ENCODE peak calls at places on chromosomes 13 and 19, in seven cellular contexts. I is CD8-positive, alpha-beta memory T cell; S is HAP-1; Y is brain microvascular endothelial cell; M is left lung; P is astrocyte; R is tibial artery. C is an unnamed sample.

GRCh38 chr19:7819337-7819736 is 10.7 kb upstream of the EVI5L start:
- DNase-seq in Y (no peak), I (no peak), M (no peak), R (no peak), S (no peak), P (no peak), C (no peak)

GRCh38 chr19:31610036-31610435 is 260.8 kb upstream of the TSHZ3 start:
- DNase-seq in S (no peak), M (no peak), R (no peak), P (no peak), Y (no peak), I (no peak), C (no peak)

GRCh38 chr13:60654405-60654804 is 257.4 kb downstream of the TDRD3 start:
- DNase-seq in M (no peak), R (peak; percentile 37), S (peak; percentile 45), I (no peak), P (no peak), Y (peak; percentile 6), C (peak; percentile 34)

GRCh38 chr13:41193919-41194824 is at the start of gene KBTBD7:
- DNase-seq in M (peak; percentile 99), P (peak; percentile 97), S (peak; percentile 87), Y (peak; percentile 98), R (peak; percentile 93), I (peak; percentile 87), C (peak; percentile 96)

GRCh38 chr19:51366999-51367564 is 894 bp upstream of the ETFB start:
- DNase-seq in R (peak; percentile 32), P (no peak), Y (no peak), I (peak; percentile 48), S (no peak), M (peak; percentile 90), C (no peak)

GRCh38 chr13:95206116-95206515 is 95.1 kb downstream of the ABCC4 start:
- DNase-seq in P (no peak), M (no peak), I (no peak), R (no peak), S (no peak), Y (no peak), C (no peak)

GRCh38 chr19:2983351-2984195 is 6.2 kb downstream of the TLE6 start:
- DNase-seq in I (no peak), P (peak; percentile 75), R (peak; percentile 85), Y (no peak), S (peak; percentile 80), M (no peak), C (peak; percentile 18)

GRCh38 chr19:46748325-46749109 is 2.3 kb upstream of the STRN4 start:
- DNase-seq in S (peak; percentile 36), I (peak; percentile 56), P (no peak), R (peak; percentile 78), Y (peak; percentile 55), M (peak; percentile 84), C (peak; percentile 39)

GRCh38 chr13:92103673-92104296 is 705.4 kb downstream of the GPC5 start:
- DNase-seq in P (peak; percentile 45), Y (peak; percentile 40), R (no peak), I (no peak), M (no peak), S (peak; percentile 89), C (no peak)

GRCh38 chr13:97259787-97260641 is 37.9 kb downstream of the MBNL2 start:
- DNase-seq in M (no peak), I (no peak), R (no peak), P (peak; percentile 82), Y (peak; percentile 78), S (no peak), C (no peak)

GRCh38 chr19:54252845-54253244 is 4.2 kb downstream of the LILRB5 start:
- DNase-seq in Y (no peak), P (no peak), S (no peak), R (no peak), I (no peak), M (no peak), C (no peak)

GRCh38 chr19:54253331-54254194 is 3.5 kb downstream of the LILRB5 start:
- DNase-seq in R (no peak), S (no peak), Y (no peak), M (no peak), P (no peak), I (no peak), C (no peak)

GRCh38 chr19:54252243-54252642 is 4.8 kb downstream of the LILRB5 start:
- DNase-seq in M (no peak), P (no peak), S (no peak), Y (no peak), I (no peak), R (no peak), C (no peak)

GRCh38 chr19:54255105-54255775 is 1.8 kb downstream of the LILRB5 start:
- DNase-seq in Y (no peak), I (no peak), S (no peak), P (no peak), R (no peak), M (no peak), C (no peak)

GRCh38 chr19:54254195-54254906 is 2.7 kb downstream of the LILRB5 start:
- DNase-seq in M (no peak), S (no peak), P (no peak), R (no peak), Y (no peak), I (no peak), C (no peak)
- H3K4me3 ChIP-seq in M (no peak overlapping the region), S (no peak overlapping the region), P (no peak overlapping the region), R (no peak overlapping the region), Y (no peak overlapping the region), I (no peak overlapping the region), C (no peak overlapping the region)

DNA sequence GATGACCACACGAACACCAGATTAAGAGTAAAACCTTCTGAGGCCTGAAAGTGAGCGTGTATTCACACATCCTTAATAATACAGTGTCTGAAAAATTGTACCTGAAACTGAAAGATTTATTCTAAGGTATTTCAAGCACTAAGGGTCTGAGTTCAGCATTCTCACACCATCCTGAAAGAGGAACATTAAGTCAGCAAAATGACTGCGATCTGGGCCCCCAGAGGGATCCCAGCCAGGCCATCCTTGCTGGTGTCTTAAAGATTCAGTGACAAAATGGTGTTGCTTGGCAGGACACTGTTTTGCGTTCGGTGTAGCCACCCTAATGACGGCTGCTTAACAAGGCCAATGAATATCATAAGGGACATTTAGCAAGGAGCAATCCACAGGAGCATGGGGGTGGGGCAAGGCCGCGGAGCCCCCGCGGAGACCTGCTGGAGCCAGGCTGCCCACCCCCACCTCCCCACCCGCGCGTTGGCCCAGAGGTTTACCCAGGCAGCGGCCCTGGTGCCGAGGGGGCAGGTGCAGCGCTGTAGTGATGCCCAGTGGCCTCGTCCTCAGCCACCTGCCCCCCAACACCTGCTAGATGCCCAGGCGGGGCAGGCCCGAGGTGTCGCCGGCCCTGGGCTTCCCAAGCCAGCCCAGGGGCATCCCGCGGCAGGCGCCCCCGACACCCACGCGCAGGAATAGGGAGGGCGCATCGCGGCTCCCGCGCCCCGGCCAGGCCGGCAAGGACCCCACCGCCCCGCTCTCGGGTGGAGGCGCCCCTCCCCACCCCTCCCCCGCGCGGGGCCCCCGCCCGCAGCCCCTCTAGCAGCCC is 742 bp downstream of the NALCN start:
- DNase-seq in Y (no peak), R (no peak), P (no peak), I (no peak), S (no peak), M (peak; percentile 56), C (no peak)
- H3K27me3 ChIP-seq in Y (no peaks in the 10 kb centered on the region), R (no peaks in the 10 kb centered on the region), P (no peaks in the 10 kb centered on the region), I (no peaks in the 10 kb centered on the region), S (peaks cover 11% of the 10 kb centered on the region), M (peaks cover 21% of the 10 kb centered on the region), C (no peaks in the 10 kb centered on the region)

DNA sequence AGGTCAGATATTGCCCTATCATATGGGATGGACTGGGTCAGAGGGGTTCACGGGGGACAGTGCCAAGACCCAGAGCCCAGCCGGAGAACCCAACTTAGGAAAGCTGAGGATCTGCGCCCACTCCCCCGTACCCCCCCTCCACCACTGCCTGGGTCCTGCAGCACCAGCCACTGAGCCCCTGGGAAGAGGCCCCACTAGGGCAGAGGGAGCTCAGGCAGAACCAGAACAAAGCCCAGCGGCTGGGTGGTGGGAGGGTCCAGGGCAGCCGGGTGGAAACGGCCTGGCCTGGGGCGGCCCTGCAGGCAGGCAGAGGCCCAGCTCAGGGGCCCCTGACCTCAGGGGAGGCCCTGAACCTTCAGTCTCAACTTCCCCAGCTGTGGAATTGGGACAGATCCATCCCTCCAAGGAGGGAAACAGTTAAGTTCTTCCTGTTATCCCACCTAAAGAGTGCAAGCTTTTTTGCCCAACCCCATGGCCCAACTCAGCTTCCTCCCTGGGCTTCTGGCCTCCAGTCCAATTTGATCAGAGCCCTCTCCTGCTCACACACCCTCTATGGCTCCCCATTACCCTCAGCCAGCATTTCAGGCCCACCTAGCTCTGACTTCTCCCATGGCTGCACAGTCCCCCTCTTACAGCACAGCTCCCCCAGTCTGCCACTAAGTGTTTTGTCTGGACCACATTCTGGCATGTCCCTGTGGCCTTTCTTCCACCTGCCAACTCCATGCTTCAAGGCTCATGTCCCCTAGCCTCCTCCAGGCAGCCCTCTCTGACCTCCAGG is 3.1 kb downstream of the NR2F6 start:
- DNase-seq in S (no peak), M (no peak), R (no peak), I (no peak), P (no peak), Y (no peak), C (no peak)
- H3K4me3 ChIP-seq in S (peak overlapping the region; percentile 82), M (peak overlapping the region; percentile 72), R (peak overlapping the region; percentile 86), I (no peak overlapping the region), P (no peak overlapping the region), Y (peak overlapping the region; percentile 1), C (peak overlapping the region; percentile 66)

GRCh38 chr19:41089955-41090354 is 1.7 kb downstream of the CYP2A13 start:
- DNase-seq in Y (no peak), M (no peak), P (no peak), I (no peak), R (no peak), S (no peak), C (no peak)

GRCh38 chr19:41083516-41083915 is 4.7 kb upstream of the CYP2A13 start:
- DNase-seq in Y (no peak), M (no peak), P (no peak), S (no peak), R (no peak), I (no peak), C (no peak)

GRCh38 chr19:41088151-41088550 is at the start of gene CYP2A13:
- DNase-seq in R (no peak), S (no peak), P (no peak), M (no peak), I (no peak), Y (no peak), C (no peak)

DNA sequence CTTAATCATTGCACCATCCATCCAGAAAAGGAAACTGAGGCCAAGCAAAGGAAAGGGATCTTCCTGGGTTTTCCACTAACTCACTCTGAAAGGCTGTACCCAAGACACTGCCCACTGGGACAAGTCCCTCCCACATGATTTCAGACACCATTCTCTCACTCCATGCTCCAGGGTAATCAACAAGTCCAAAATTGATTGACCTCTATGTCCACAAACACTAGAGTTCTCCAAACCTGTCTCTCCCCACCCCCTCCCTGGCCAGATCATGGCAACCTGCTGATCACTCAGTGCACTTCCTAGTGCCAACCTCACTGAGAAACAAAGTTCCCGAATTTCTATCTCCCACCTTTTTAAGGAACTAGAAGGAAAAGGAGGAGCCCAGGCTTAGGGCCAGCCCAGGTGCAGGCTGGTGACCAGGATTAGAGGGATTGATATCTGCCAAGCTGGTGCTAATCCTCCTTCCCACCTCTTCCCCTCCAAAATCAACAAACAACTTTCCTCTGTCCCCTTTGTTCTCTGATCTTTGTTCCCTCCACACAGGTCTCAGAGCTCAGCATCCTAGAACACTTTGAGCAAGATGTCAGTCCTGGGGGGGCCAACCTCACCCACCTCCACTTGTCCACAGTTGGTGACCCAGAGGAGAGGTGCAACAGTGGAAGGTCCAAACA is 2.4 kb upstream of the CYP2A13 start:
- DNase-seq in P (no peak), S (no peak), R (no peak), Y (no peak), I (no peak), M (no peak), C (no peak)
- H3K27me3 ChIP-seq in P (no peaks in the 10 kb centered on the region), S (peaks cover 3% of the 10 kb centered on the region), R (no peaks in the 10 kb centered on the region), Y (peaks cover 8% of the 10 kb centered on the region), I (peaks cover 5% of the 10 kb centered on the region), M (no peaks in the 10 kb centered on the region), C (peaks cover 33% of the 10 kb centered on the region)

C was measured in MG63.